ENCODE peak calls at places on chromosomes 7 and 10, in seven cellular contexts. W, X, Y, T, M, Q and I are unnamed samples. For H3K4me1, the result is how much of the 10 kb centered on the place peaks cover.

GRCh38 chr10:5948999-5949759 is 28.2 kb downstream of the IL15RA start:
- DNase-seq in W (peak), X (peak), Y (peak), T (no peak), M (no peak), Q (peak), I (no peak)

GRCh38 chr10:127331696-127332095 is 135.3 kb upstream of the INSYN2A start:
- DNase-seq in W (no peak), X (no peak), Y (no peak), T (no peak), M (no peak), Q (no peak), I (no peak)

GRCh38 chr7:17304926-17305325 is 6.5 kb downstream of the AHR start:
- DNase-seq in W (peak), X (no peak), Y (no peak), T (no peak), M (no peak), Q (no peak), I (no peak)

GRCh38 chr7:73350311-73351068 is 22.5 kb downstream of the FKBP6 start:
- DNase-seq in W (no peak), X (no peak), Y (no peak), T (no peak), M (no peak), Q (no peak), I (no peak)

GRCh38 chr7:114269714-114270113 is 144.9 kb upstream of the FOXP2 start:
- DNase-seq in W (no peak), X (no peak), Y (no peak), T (no peak), M (no peak), Q (no peak), I (no peak)

GRCh38 chr10:130721971-130722370 is 585.8 kb downstream of the GLRX3 start:
- DNase-seq in W (no peak), X (no peak), Y (no peak), T (no peak), M (no peak), Q (no peak), I (no peak)

GRCh38 chr7:123024989-123025758 is 29.7 kb upstream of the TAS2R16 start:
- DNase-seq in W (peak), X (no peak), Y (no peak), T (no peak), M (no peak), Q (no peak), I (no peak)

GRCh38 chr7:81690251-81690650 is 79.6 kb downstream of the HGF start:
- DNase-seq in W (no peak), X (no peak), Y (no peak), T (no peak), M (no peak), Q (no peak), I (no peak)

GRCh38 chr10:78194050-78194449 is 160.4 kb downstream of the RPS24 start:
- DNase-seq in W (no peak), X (no peak), Y (no peak), T (no peak), M (no peak), Q (no peak), I (no peak)

GRCh38 chr7:143381427-143382125 is 431 bp downstream of the ZYX start:
- DNase-seq in W (peak), X (peak), Y (peak), T (peak), M (no peak), Q (peak), I (peak)

GRCh38 chr10:29746080-29746797 is 111.5 kb upstream of the SVIL start:
- DNase-seq in W (peak), X (no peak), Y (no peak), T (no peak), M (no peak), Q (no peak), I (no peak)

GRCh38 chr7:3991771-3992231 is 690.3 kb upstream of the FOXK1 start:
- DNase-seq in W (no peak), X (no peak), Y (no peak), T (no peak), M (no peak), Q (no peak), I (no peak)

GRCh38 chr7:154862153-154862791 is 140.7 kb downstream of the PAXIP1 start:
- DNase-seq in W (no peak), X (no peak), Y (no peak), T (peak), M (no peak), Q (no peak), I (no peak)

GRCh38 chr7:104524836-104525235 is 196.4 kb downstream of the LHFPL3 start:
- DNase-seq in W (no peak), X (no peak), Y (no peak), T (no peak), M (no peak), Q (no peak), I (no peak)

GRCh38 chr10:22648547-22648961 is 65.8 kb downstream of the PIP4K2A start:
- DNase-seq in W (peak), X (no peak), Y (no peak), T (no peak), M (no peak), Q (no peak), I (no peak)

GRCh38 chr10:5684971-5685763 is 529 bp downstream of the TASOR2 start:
- DNase-seq in W (peak), X (peak), Y (peak), T (peak), M (peak), Q (peak), I (peak)

GRCh38 chr7:116210345-116211005 is at the start of gene TES:
- DNase-seq in W (peak), X (peak), Y (peak), T (peak), M (no peak), Q (peak), I (peak)

GRCh38 chr10:87863102-87863943 is at the start of the genes KLLN and PTEN:
- DNase-seq in W (peak), X (peak), Y (peak), T (peak), M (peak), Q (peak), I (peak)

GRCh38 chr10:48605264-48605615 is 367 bp upstream of the ARHGAP22 start:
- DNase-seq in W (no peak), X (no peak), Y (no peak), T (no peak), M (no peak), Q (no peak), I (no peak)

DNA sequence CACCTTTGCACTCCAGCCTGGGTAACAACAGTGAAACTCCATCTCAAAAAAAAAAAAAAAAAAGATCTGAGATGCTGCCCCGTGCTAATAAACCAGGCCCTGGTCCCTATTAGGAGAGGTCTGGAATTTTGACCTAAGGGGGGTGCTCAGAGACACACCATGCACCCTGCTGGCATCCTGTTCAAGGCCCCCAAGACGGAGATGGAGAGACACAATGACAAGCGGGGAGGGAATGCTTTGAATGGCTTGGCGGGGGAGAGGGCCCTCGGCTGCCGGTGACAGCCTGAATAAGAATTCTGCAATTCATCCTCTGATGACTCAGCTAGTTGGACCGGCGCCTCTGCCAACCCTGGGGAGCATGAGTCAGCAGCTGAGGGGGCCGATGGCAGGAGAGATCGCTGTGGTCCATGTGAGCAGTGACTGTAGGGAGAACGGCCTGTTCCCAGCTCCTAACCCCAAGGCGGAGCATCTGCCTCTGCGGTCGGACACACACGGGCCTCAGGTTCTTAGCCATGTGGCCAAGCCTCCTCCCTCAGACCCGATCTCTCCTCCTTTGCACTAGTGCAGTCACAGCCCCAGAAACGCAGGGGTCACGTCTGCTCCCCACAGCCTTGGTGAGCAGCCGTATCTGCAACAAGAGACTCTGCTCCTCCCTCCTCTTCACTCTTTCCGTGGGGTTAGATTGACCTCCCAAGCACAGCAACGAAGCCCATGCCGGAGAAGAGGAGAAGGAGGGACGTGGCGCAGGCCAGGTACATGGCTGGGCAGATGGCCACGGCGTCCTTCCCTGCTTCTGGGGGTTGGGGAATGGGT is 14.9 kb downstream of the TRIM56 start:
- DNase-seq in W (peak), X (peak), Y (peak), T (peak), M (peak), Q (peak), I (peak)
- H3K4me3 ChIP-seq in W (no peak), X (no peak), Y (no peak), T (no peak), M (peak), Q (no peak), I (no peak)

DNA sequence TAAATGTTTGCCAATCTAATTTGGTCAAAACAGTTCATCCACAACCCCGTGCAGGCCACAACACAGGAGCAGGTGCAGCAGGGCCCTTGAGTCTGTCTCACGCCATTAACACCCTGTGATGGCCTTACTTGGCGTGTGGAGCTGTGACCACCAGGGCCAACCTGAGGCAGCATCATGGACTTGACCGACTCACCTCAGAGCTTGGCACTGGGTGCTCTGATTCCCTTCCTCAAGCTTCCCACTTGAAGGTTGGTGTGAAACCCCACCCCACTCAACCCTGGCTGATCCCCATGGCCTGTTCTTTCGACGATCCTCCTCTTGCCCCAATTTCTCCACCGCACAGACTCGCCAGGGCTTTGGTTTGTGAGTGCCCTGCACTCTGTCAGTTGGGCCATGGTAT is 623.1 kb downstream of the PTPRN2 start:
- DNase-seq in W (no peak), X (no peak), Y (no peak), T (no peak), M (no peak), Q (no peak), I (no peak)
- H3K4me1 ChIP-seq in W (under half), X (under half), Y (under half), T (under half), M (under half), Q (under half), I (under half)

DNA sequence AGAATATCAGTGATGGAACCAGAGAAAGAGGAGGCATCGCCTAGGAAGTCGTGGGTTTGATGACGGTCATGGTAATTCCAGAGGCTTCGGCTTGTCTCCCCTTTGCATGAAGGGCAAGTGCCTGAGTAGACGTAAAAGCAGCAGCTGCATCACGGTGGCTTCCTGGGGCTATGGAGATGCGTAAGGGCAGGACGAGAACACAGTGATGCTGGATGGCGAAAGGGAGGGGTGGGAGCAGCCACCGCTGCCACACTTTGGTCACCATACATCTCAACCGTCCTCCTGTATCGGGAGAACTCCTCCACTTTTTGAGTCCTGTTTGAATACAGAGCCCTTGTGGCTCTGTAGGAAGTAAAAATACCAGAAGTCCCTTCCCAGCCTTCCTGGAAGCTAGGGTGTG is 182.7 kb downstream of the ZMYND11 start:
- DNase-seq in W (no peak), X (no peak), Y (no peak), T (no peak), M (no peak), Q (no peak), I (no peak)
- H3K4me3 ChIP-seq in W (no peak), X (no peak), Y (no peak), T (no peak), M (no peak), Q (no peak), I (no peak)

DNA sequence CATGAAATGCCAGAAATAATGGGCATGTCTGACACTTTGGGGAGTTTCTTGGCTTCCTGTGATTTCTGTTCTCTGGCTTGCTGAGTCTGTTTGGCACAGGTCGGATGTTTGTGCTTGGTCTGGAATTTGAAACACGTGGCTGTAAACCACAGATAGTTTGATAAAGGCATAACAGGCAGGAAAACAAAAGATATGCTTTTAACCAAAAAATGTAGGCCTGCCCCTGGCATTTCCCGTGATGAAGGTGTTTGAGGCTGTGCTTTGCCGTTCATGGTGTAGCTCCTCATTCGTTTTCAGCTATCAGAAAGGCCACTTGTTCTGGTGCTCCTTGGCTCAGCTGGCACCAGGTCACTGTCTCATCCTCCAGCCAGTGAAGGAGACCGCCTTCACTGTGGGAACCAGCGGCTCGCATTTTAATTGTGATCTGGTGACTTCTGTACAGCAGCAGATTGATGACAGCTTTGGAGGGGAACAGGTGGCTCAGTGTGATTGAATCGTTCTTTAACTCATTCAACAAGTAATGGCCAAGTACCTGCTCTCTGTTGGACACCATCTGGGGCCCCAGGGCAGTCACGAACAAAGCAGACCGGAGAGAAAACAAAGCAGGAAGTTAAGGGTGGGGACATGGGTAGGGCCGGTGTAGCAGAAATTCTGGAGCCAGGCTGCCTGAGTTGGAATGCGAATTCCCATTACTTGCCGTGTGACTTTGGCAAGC is 111.5 kb downstream of the CCNY start:
- DNase-seq in W (peak), X (no peak), Y (no peak), T (no peak), M (no peak), Q (peak), I (no peak)
- H3K4me1 ChIP-seq in W (under half), X (half or more), Y (half or more), T (under half), M (half or more), Q (under half), I (under half)

GRCh38 chr7:44978511-44979366 is at the start of gene MYO1G:
- DNase-seq in W (no peak), X (no peak), Y (peak), T (no peak), M (no peak), Q (no peak), I (peak)
- H3K4me3 ChIP-seq in W (no peak), X (peak), Y (no peak), T (no peak), M (peak), Q (no peak), I (no peak)

GRCh38 chr10:58599927-58600553 is 87.4 kb downstream of the BICC1 start:
- DNase-seq in W (no peak), X (no peak), Y (no peak), T (no peak), M (no peak), Q (no peak), I (no peak)
- H3K4me1 ChIP-seq in W (under half), X (under half), Y (under half), T (under half), M (under half), Q (under half), I (under half)

GRCh38 chr7:139752148-139752547 is 25.6 kb downstream of the HIPK2 start:
- DNase-seq in W (no peak), X (no peak), Y (no peak), T (no peak), M (no peak), Q (no peak), I (no peak)
- H3K4me3 ChIP-seq in W (no peak), X (no peak), Y (no peak), T (no peak), M (no peak), Q (no peak), I (no peak)

GRCh38 chr10:96670786-96671185 is 49.5 kb downstream of the PIK3AP1 start:
- DNase-seq in W (no peak), X (no peak), Y (no peak), T (no peak), M (no peak), Q (no peak), I (no peak)
- H3K4me1 ChIP-seq in W (under half), X (under half), Y (under half), T (under half), M (under half), Q (under half), I (under half)

DNA sequence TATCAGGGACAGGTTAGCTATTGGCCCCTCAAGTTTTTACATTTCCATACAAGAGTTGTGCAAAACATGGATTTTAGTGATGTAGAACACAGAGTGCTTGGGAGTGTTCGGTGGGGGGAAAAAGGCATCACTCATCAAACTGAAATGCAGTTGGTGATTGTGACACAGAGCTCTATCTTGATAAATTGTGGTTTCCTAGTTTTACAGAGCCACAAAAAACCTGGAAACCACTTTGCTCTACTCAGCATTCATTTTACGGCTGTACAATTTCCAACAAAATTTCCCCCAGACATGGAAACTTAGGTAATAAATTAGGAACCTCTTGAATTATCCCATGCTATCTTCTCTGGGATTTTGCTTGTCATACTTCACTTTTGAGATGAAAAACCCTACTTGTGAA is 614.8 kb upstream of the FZD8 start:
- DNase-seq in W (peak), X (no peak), Y (no peak), T (no peak), M (no peak), Q (no peak), I (no peak)
- H3K4me3 ChIP-seq in W (no peak), X (no peak), Y (no peak), T (no peak), M (no peak), Q (no peak), I (no peak)